ENCODE peak calls at places on chromosomes 6 and 20, in five cellular contexts. E is GDM1; I is effector CD4-positive, alpha-beta T cell; L is NCI-H1417; M is CD8-positive, alpha-beta memory T cell. Y is an unnamed sample.

GRCh38 chr20:11153819-11154218 is 480.0 kb upstream of the JAG1 start:
- DNase-seq in E (no peak), I (no peak), L (no peak), M (no peak), Y (no peak)

GRCh38 chr6:119226089-119226488 is 123.5 kb downstream of the MAN1A1 start:
- DNase-seq in E (no peak), I (no peak), L (peak; percentile 14), M (no peak), Y (no peak)

GRCh38 chr6:11848252-11848651 is 69.6 kb upstream of the ADTRP start:
- DNase-seq in E (no peak), I (no peak), L (no peak), M (no peak), Y (no peak)

GRCh38 chr6:164107297-164107995 is 692.9 kb downstream of the QKI start:
- DNase-seq in E (no peak), I (no peak), L (no peak), M (no peak), Y (no peak)

GRCh38 chr6:99270030-99270429 is 79.4 kb downstream of the FAXC start:
- DNase-seq in E (no peak), I (no peak), L (no peak), M (no peak), Y (no peak)

GRCh38 chr20:33828912-33829560 is 17.9 kb downstream of the CHMP4B start:
- DNase-seq in E (no peak), I (no peak), L (peak; percentile 15), M (no peak), Y (no peak)

GRCh38 chr6:13305791-13306190 is 22.5 kb downstream of the TBC1D7 start:
- DNase-seq in E (no peak), I (no peak), L (no peak), M (no peak), Y (no peak)

GRCh38 chr6:140480852-140481251 is 1106.4 kb upstream of the CITED2 start:
- DNase-seq in E (no peak), I (no peak), L (no peak), M (no peak), Y (no peak)

GRCh38 chr20:25218109-25218486 is 22.6 kb downstream of the ENTPD6 start:
- DNase-seq in E (no peak), I (no peak), L (no peak), M (no peak), Y (no peak)

GRCh38 chr20:32390999-32391398 is 32.9 kb downstream of the ASXL1 start:
- DNase-seq in E (no peak), I (no peak), L (no peak), M (no peak), Y (no peak)

GRCh38 chr6:37051138-37052026 is 45.9 kb downstream of the FGD2 start:
- DNase-seq in E (peak; percentile 84), I (peak; percentile 83), L (peak; percentile 90), M (peak; percentile 81), Y (no peak)

GRCh38 chr6:85628353-85628752 is 14.3 kb downstream of the SYNCRIP start:
- DNase-seq in E (no peak), I (no peak), L (no peak), M (no peak), Y (no peak)

GRCh38 chr6:136551103-136551502 is 881 bp upstream of the MAP7 start:
- DNase-seq in E (no peak), I (no peak), L (peak; percentile 68), M (no peak), Y (no peak)

GRCh38 chr6:79413562-79414002 is 123.6 kb downstream of the LCA5 start:
- DNase-seq in E (no peak), I (no peak), L (no peak), M (no peak), Y (no peak)

GRCh38 chr6:30614843-30615218 is 2.2 kb downstream of the PPP1R10 start:
- DNase-seq in E (peak; percentile 94), I (peak; percentile 83), L (peak; percentile 98), M (peak; percentile 92), Y (peak; percentile 27)

GRCh38 chr6:82068721-82069120 is 178.8 kb downstream of the IBTK start:
- DNase-seq in E (no peak), I (no peak), L (no peak), M (no peak), Y (no peak)

Y was measured in GOT3.